ENCODE peak calls at places on chromosomes 2 and 18, in seven cellular contexts. C is left cardiac atrium; Z is NAMALWA; O is stimulated activated CD4-positive, alpha-beta T cell treated with anti-CD3 and anti-CD28 coated beads, Interleukin-2, amount 100 ng/mL, for 48 hours; L is fibroblast of lung; H is mammary epithelial cell; R is GM10248. U is an unnamed sample.

GRCh38 chr2:204436267-204436666 is 109.0 kb upstream of the PARD3B start:
- DNase-seq in C (no peak), Z (no peak), O (no peak), L (no peak), H (no peak), R (no peak), U (no peak)

GRCh38 chr18:41391616-41392610 is 563.1 kb upstream of the PIK3C3 start:
- DNase-seq in C (peak; percentile 29), Z (peak; percentile 40), O (no peak), L (peak; percentile 72), H (peak; percentile 34), R (peak; percentile 17), U (peak; percentile 68)

GRCh38 chr2:71544919-71545571 is 91.7 kb downstream of the DYSF start:
- DNase-seq in C (peak; percentile 45), Z (no peak), O (no peak), L (no peak), H (no peak), R (no peak), U (no peak)

GRCh38 chr2:6650311-6650710 is 215.4 kb downstream of the CMPK2 start:
- DNase-seq in C (no peak), Z (no peak), O (no peak), L (no peak), H (no peak), R (no peak), U (no peak)

GRCh38 chr2:197191948-197192338 is 118.6 kb downstream of the ANKRD44 start:
- DNase-seq in C (no peak), Z (no peak), O (no peak), L (no peak), H (no peak), R (no peak), U (no peak)

GRCh38 chr2:55718165-55719008 is 24.7 kb upstream of the PNPT1 start:
- DNase-seq in C (peak; percentile 45), Z (peak; percentile 85), O (peak; percentile 51), L (peak; percentile 77), H (peak; percentile 52), R (peak; percentile 63), U (peak; percentile 71)

GRCh38 chr2:84938194-84938879 is 32.6 kb upstream of the KCMF1 start:
- DNase-seq in C (no peak), Z (peak; percentile 43), O (no peak), L (no peak), H (peak; percentile 55), R (no peak), U (no peak)

GRCh38 chr18:70365361-70365760 is 76.5 kb downstream of the SOCS6 start:
- DNase-seq in C (no peak), Z (no peak), O (no peak), L (no peak), H (no peak), R (no peak), U (no peak)

GRCh38 chr18:78610179-78610578 is 369.4 kb upstream of the SALL3 start:
- DNase-seq in C (no peak), Z (no peak), O (no peak), L (no peak), H (no peak), R (no peak), U (no peak)

GRCh38 chr2:185676316-185676715 is 62.3 kb upstream of the FSIP2 start:
- DNase-seq in C (no peak), Z (no peak), O (no peak), L (no peak), H (peak; percentile 43), R (no peak), U (peak; percentile 69)

GRCh38 chr18:43847164-43848091 is 570.1 kb upstream of the SYT4 start:
- DNase-seq in C (no peak), Z (no peak), O (no peak), L (peak; percentile 84), H (no peak), R (no peak), U (peak; percentile 5)

GRCh38 chr2:96815326-96816126 is 542 bp upstream of the CNNM3 start:
- DNase-seq in C (no peak), Z (peak; percentile 44), O (no peak), L (peak; percentile 57), H (peak; percentile 11), R (peak; percentile 68), U (peak; percentile 58)